ENCODE peak calls at places on chromosomes 4 and X, in eight cellular contexts. T is BJ; U is T-helper 17 cell; D is naive thymus-derived CD8-positive, alpha-beta T cell; P is NAMALWA; G is astrocyte of the spinal cord; Y is progenitor cell of endocrine pancreas; H is CD4-positive, alpha-beta T cell. S is an unnamed sample.

GRCh38 chr4:73103799-73104503 is 34.4 kb upstream of the COX18 start:
- DNase-seq in T (no peak), U (no peak), D (no peak), P (no peak), G (peak), Y (no peak), H (no peak), S (no peak)

GRCh38 chrX:69387559-69388487 is 116.3 kb upstream of the NALF2 start:
- DNase-seq in T (no peak), U (peak), D (peak), P (peak), G (peak), Y (peak), H (peak), S (no peak)

GRCh38 chr4:103171006-103171405 is 27.1 kb downstream of the CENPE start:
- DNase-seq in T (no peak), U (no peak), D (no peak), P (no peak), G (no peak), Y (no peak), H (no peak), S (no peak)

GRCh38 chr4:116110713-116111112 is 974.7 kb downstream of the TRAM1L1 start:
- DNase-seq in T (no peak), U (no peak), D (no peak), P (no peak), G (no peak), Y (no peak), H (no peak), S (no peak)

GRCh38 chrX:18974993-18975392 is 8.9 kb downstream of the PHKA2 start:
- DNase-seq in T (no peak), U (no peak), D (no peak), P (no peak), G (no peak), Y (no peak), H (no peak), S (no peak)

GRCh38 chrX:48468693-48469691 is 1.1 kb downstream of the SLC38A5 start:
- DNase-seq in T (no peak), U (no peak), D (peak), P (peak), G (no peak), Y (no peak), H (peak), S (no peak)

GRCh38 chrX:41180194-41180902 is 95.1 kb downstream of the USP9X start:
- DNase-seq in T (peak), U (no peak), D (peak), P (peak), G (peak), Y (no peak), H (peak), S (peak)

GRCh38 chrX:134758652-134759051 is 100.4 kb upstream of the PLAC1 start:
- DNase-seq in T (no peak), U (no peak), D (no peak), P (no peak), G (no peak), Y (no peak), H (no peak), S (no peak)

GRCh38 chrX:40460926-40461325 is 119.8 kb upstream of the ATP6AP2 start:
- DNase-seq in T (no peak), U (no peak), D (no peak), P (no peak), G (no peak), Y (no peak), H (no peak), S (no peak)

GRCh38 chrX:16212436-16212835 is 45.2 kb downstream of the MAGEB17 start:
- DNase-seq in T (no peak), U (no peak), D (no peak), P (peak), G (no peak), Y (no peak), H (no peak), S (no peak)

GRCh38 chr4:175457956-175458355 is 354.1 kb downstream of the GPM6A start:
- DNase-seq in T (no peak), U (no peak), D (no peak), P (no peak), G (no peak), Y (no peak), H (no peak), S (no peak)

GRCh38 chr4:153467154-153467896 is 1.2 kb downstream of the TMEM131L start:
- DNase-seq in T (no peak), U (peak), D (peak), P (peak), G (no peak), Y (peak), H (no peak), S (no peak)